ENCODE peak calls at places on chromosomes 2 and 18, in four cellular contexts. One of them, this sample, is unnamed.

GRCh38 chr2:149082781-149083180 is 44.3 kb downstream of the LYPD6B start:
- DNase-seq in GM12878: no peak
- DNase-seq in HepG2: no peak
- DNase-seq in K562: no peak
- DNase-seq in this sample: no peak

GRCh38 chr2:162106146-162106551 is 32.1 kb upstream of the DPP4 start:
- DNase-seq in K562: no peak
- DNase-seq in HepG2: no peak
- DNase-seq in GM12878: no peak
- DNase-seq in this sample: no peak

GRCh38 chr2:224971214-224971613 is 71.1 kb downstream of the DOCK10 start:
- DNase-seq in GM12878: no peak
- DNase-seq in K562: no peak
- DNase-seq in HepG2: no peak
- DNase-seq in this sample: no peak

GRCh38 chr2:203669820-203670219 is 36.6 kb upstream of the CD28 start:
- DNase-seq in K562: no peak
- DNase-seq in HepG2: no peak
- DNase-seq in GM12878: no peak
- DNase-seq in this sample: no peak

GRCh38 chr2:105604938-105605337 is 139.8 kb upstream of the NCK2 start:
- DNase-seq in GM12878: no peak
- DNase-seq in K562: no peak
- DNase-seq in HepG2: no peak
- DNase-seq in this sample: no peak

GRCh38 chr2:55649211-55649610 is 31.8 kb upstream of the PPP4R3B start:
- DNase-seq in GM12878: no peak
- DNase-seq in K562: no peak
- DNase-seq in HepG2: no peak
- DNase-seq in this sample: no peak

GRCh38 chr2:237790353-237790752 is 8.2 kb upstream of the RBM44 start:
- DNase-seq in K562: no peak
- DNase-seq in GM12878: no peak
- DNase-seq in HepG2: no peak
- DNase-seq in this sample: no peak

GRCh38 chr2:75003773-75004172 is 45.3 kb downstream of the POLE4 start:
- DNase-seq in HepG2: no peak
- DNase-seq in GM12878: no peak
- DNase-seq in K562: no peak
- DNase-seq in this sample: no peak

GRCh38 chr18:6929370-6930102 is 188.1 kb downstream of the LAMA1 start:
- DNase-seq in GM12878: no peak
- DNase-seq in K562: peak
- DNase-seq in HepG2: no peak
- DNase-seq in this sample: no peak

GRCh38 chr2:168286535-168286934 is 39.1 kb upstream of the STK39 start:
- DNase-seq in HepG2: no peak
- DNase-seq in K562: no peak
- DNase-seq in GM12878: no peak
- DNase-seq in this sample: no peak
- TF ChIP-seq MAX in HepG2: no peak
- TF ChIP-seq MAX in K562: no peak
- TF ChIP-seq MAX in GM12878: no peak
- TF ChIP-seq MAX in this sample: no peak

GRCh38 chr18:25420091-25420490 is 68.1 kb upstream of the ZNF521 start:
- DNase-seq in GM12878: no peak
- DNase-seq in K562: no peak
- DNase-seq in HepG2: no peak
- DNase-seq in this sample: no peak
- TF ChIP-seq JUNB in GM12878: no peak
- TF ChIP-seq JUNB in K562: no peak
- TF ChIP-seq JUNB in HepG2: no peak
- TF ChIP-seq JUNB in this sample: no peak

GRCh38 chr2:113173563-113174368 is at the start of gene PSD4:
- DNase-seq in HepG2: no peak
- DNase-seq in K562: peak
- DNase-seq in GM12878: peak
- DNase-seq in this sample: no peak
- TF ChIP-seq MAX in HepG2: no peak
- TF ChIP-seq MAX in K562: no peak
- TF ChIP-seq MAX in GM12878: no peak
- TF ChIP-seq MAX in this sample: no peak

GRCh38 chr18:10715791-10716190 is 190.0 kb downstream of the NAPG start:
- DNase-seq in K562: no peak
- DNase-seq in HepG2: no peak
- DNase-seq in GM12878: no peak
- DNase-seq in this sample: peak
- TF ChIP-seq JUNB in K562: no peak
- TF ChIP-seq JUNB in HepG2: no peak
- TF ChIP-seq JUNB in GM12878: no peak
- TF ChIP-seq JUNB in this sample: no peak

GRCh38 chr2:170848587-170848986 is 31.9 kb downstream of the GAD1 start:
- DNase-seq in K562: no peak
- DNase-seq in HepG2: no peak
- DNase-seq in GM12878: no peak
- DNase-seq in this sample: no peak
- TF ChIP-seq MAX in K562: no peak
- TF ChIP-seq MAX in HepG2: no peak
- TF ChIP-seq MAX in GM12878: no peak
- TF ChIP-seq MAX in this sample: no peak

GRCh38 chr2:229417176-229417575 is 146.1 kb upstream of the PID1 start:
- DNase-seq in GM12878: no peak
- DNase-seq in HepG2: no peak
- DNase-seq in K562: no peak
- DNase-seq in this sample: no peak

GRCh38 chr2:229417906-229418305 is 146.8 kb upstream of the PID1 start:
- DNase-seq in GM12878: no peak
- DNase-seq in K562: no peak
- DNase-seq in HepG2: no peak
- DNase-seq in this sample: no peak

GRCh38 chr2:229422005-229422404 is 150.9 kb upstream of the PID1 start:
- DNase-seq in GM12878: no peak
- DNase-seq in HepG2: no peak
- DNase-seq in K562: no peak
- DNase-seq in this sample: no peak

GRCh38 chr2:229416116-229416694 is 145.1 kb upstream of the PID1 start:
- DNase-seq in GM12878: no peak
- DNase-seq in K562: no peak
- DNase-seq in HepG2: no peak
- DNase-seq in this sample: no peak

GRCh38 chr2:229419158-229419557 is 148.1 kb upstream of the PID1 start:
- DNase-seq in GM12878: no peak
- DNase-seq in HepG2: no peak
- DNase-seq in K562: no peak
- DNase-seq in this sample: no peak
- TF ChIP-seq JUNB in GM12878: no peak
- TF ChIP-seq JUNB in HepG2: no peak
- TF ChIP-seq JUNB in K562: no peak
- TF ChIP-seq JUNB in this sample: no peak

DNA sequence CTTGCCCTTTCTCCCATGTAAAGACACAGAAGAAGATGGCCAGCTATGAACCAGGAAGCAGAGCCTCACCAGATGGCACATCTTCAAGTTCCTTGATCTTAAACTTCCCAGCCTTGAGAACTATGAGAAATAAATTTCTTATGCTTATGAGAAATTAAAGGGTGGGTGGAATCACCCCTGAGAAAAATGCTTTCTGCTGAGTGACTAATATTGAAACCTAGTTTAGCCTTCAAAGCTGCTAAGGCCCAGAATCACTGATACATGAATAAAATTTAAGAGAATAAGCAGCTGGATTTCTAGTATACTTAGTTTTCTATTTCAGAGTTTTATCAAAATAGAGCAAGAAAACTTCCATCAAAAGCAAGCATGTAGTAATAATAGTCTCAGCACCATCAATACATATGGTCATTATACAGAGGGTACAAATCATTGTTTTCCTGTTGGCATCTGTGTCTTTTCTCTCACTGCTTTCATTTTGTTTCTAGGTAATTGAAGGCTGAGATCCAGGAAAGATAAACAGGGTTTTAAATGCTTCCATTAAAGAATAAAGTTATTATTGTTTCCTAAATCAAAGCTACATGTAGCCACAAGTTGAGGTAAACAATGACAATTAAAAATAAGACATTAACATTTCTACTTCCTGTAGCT is 53.3 kb upstream of the COL5A2 start:
- DNase-seq in GM12878: peak
- DNase-seq in HepG2: no peak
- DNase-seq in K562: no peak
- DNase-seq in this sample: no peak
- TF ChIP-seq MAX in GM12878: no peak
- TF ChIP-seq MAX in HepG2: no peak
- TF ChIP-seq MAX in K562: no peak
- TF ChIP-seq MAX in this sample: no peak